ENCODE peak calls at places on chromosomes 13 and 19, in seven cellular contexts. L is psoas muscle, S is GM12878, E is spleen, J is cardiac muscle cell, K is Panc1, X is heart left ventricle. Z is an unnamed sample.

GRCh38 chr13:111184685-111185401 is 69.7 kb downstream of the ARHGEF7 start:
- DNase-seq in L (no peak), S (peak; percentile 93), E (peak; percentile 92), J (no peak), K (no peak), X (peak; percentile 70), Z (peak; percentile 19)

GRCh38 chr19:43634068-43634467 is 5.6 kb downstream of the CADM4 start:
- DNase-seq in L (no peak), S (no peak), E (no peak), J (no peak), K (no peak), X (no peak), Z (no peak)

GRCh38 chr19:45616709-45617027 is 14.7 kb upstream of the GPR4 start:
- DNase-seq in L (no peak), S (no peak), E (no peak), J (no peak), K (no peak), X (no peak), Z (no peak)

GRCh38 chr13:49443327-49443688 is 556 bp downstream of the CAB39L start:
- DNase-seq in L (no peak), S (no peak), E (no peak), J (peak; percentile 28), K (no peak), X (no peak), Z (no peak)

GRCh38 chr13:79654520-79654919 is 173.6 kb downstream of the NDFIP2 start:
- DNase-seq in L (no peak), S (no peak), E (no peak), J (no peak), K (no peak), X (no peak), Z (no peak)

GRCh38 chr13:98480915-98481510 is 95.9 kb downstream of the STK24 start:
- DNase-seq in L (no peak), S (no peak), E (no peak), J (peak; percentile 15), K (no peak), X (peak; percentile 51), Z (peak; percentile 25)

GRCh38 chr13:33441015-33441414 is 155.5 kb upstream of the STARD13 start:
- DNase-seq in L (no peak), S (no peak), E (no peak), J (peak; percentile 37), K (no peak), X (no peak), Z (no peak)

GRCh38 chr13:64314286-64314685 is 2898.6 kb upstream of the PCDH20 start:
- DNase-seq in L (no peak), S (no peak), E (no peak), J (no peak), K (no peak), X (no peak), Z (no peak)

GRCh38 chr13:85512421-85512820 is 286.8 kb downstream of the SLITRK6 start:
- DNase-seq in L (no peak), S (no peak), E (no peak), J (no peak), K (no peak), X (no peak), Z (no peak)

GRCh38 chr19:44607049-44607448 is 6.3 kb upstream of the IGSF23 start:
- DNase-seq in L (no peak), S (no peak), E (no peak), J (no peak), K (no peak), X (peak; percentile 34), Z (no peak)

GRCh38 chr13:21359855-21360254 is 99.2 kb downstream of the ZDHHC20 start:
- DNase-seq in L (no peak), S (no peak), E (no peak), J (no peak), K (no peak), X (no peak), Z (no peak)

GRCh38 chr13:80040977-80041310 is 300.0 kb downstream of the SPRY2 start:
- DNase-seq in L (no peak), S (no peak), E (no peak), J (no peak), K (no peak), X (no peak), Z (no peak)

GRCh38 chr13:34591163-34591562 is 350.9 kb upstream of the NBEA start:
- DNase-seq in L (no peak), S (no peak), E (no peak), J (no peak), K (no peak), X (no peak), Z (no peak)

GRCh38 chr19:40610396-40611064 is 9.4 kb downstream of the LTBP4 start:
- DNase-seq in L (peak; percentile 72), S (no peak), E (peak; percentile 92), J (no peak), K (no peak), X (peak; percentile 69), Z (peak; percentile 65)

GRCh38 chr19:29831041-29831548 is 19.3 kb downstream of the CCNE1 start:
- DNase-seq in L (no peak), S (no peak), E (no peak), J (no peak), K (no peak), X (no peak), Z (peak; percentile 44)

GRCh38 chr19:46350029-46350757 is 3.3 kb downstream of the PPP5C start:
- DNase-seq in L (no peak), S (no peak), E (no peak), J (no peak), K (no peak), X (no peak), Z (no peak)

GRCh38 chr13:106284358-106284757 is 251.1 kb downstream of the EFNB2 start:
- DNase-seq in L (no peak), S (no peak), E (no peak), J (no peak), K (no peak), X (no peak), Z (no peak)

GRCh38 chr13:66546534-66547379 is 683.4 kb downstream of the PCDH9 start:
- DNase-seq in L (no peak), S (no peak), E (no peak), J (no peak), K (no peak), X (no peak), Z (no peak)

GRCh38 chr19:722553-723101 is 13.9 kb downstream of the PALM start:
- DNase-seq in L (peak; percentile 61), S (no peak), E (peak; percentile 82), J (no peak), K (no peak), X (peak; percentile 46), Z (no peak)

GRCh38 chr19:16143399-16144215 is at the start of gene HSH2D:
- DNase-seq in L (peak; percentile 30), S (peak; percentile 90), E (peak; percentile 99), J (no peak), K (no peak), X (peak; percentile 28), Z (peak; percentile 48)

GRCh38 chr19:47356900-47357299 is 7.8 kb downstream of the DHX34 start:
- DNase-seq in L (no peak), S (no peak), E (no peak), J (no peak), K (no peak), X (no peak), Z (no peak)

GRCh38 chr19:47363758-47364529 is 14.8 kb downstream of the DHX34 start:
- DNase-seq in L (no peak), S (no peak), E (peak; percentile 87), J (no peak), K (no peak), X (no peak), Z (no peak)

GRCh38 chr19:47353307-47353712 is 4.2 kb downstream of the DHX34 start:
- DNase-seq in L (no peak), S (no peak), E (no peak), J (no peak), K (no peak), X (peak; percentile 36), Z (no peak)

GRCh38 chr19:47362321-47362720 is 13.2 kb downstream of the DHX34 start:
- DNase-seq in L (no peak), S (no peak), E (no peak), J (no peak), K (no peak), X (no peak), Z (no peak)

GRCh38 chr19:47357788-47358680 is 8.9 kb downstream of the DHX34 start:
- DNase-seq in L (no peak), S (no peak), E (no peak), J (no peak), K (no peak), X (no peak), Z (no peak)
- H3K4me1 ChIP-seq in L (no peaks in the 10 kb centered on the region), S (no peaks in the 10 kb centered on the region), E (peaks cover 23% of the 10 kb centered on the region), J (no peaks in the 10 kb centered on the region), K (no peaks in the 10 kb centered on the region), X (no peaks in the 10 kb centered on the region), Z (no peaks in the 10 kb centered on the region)

DNA sequence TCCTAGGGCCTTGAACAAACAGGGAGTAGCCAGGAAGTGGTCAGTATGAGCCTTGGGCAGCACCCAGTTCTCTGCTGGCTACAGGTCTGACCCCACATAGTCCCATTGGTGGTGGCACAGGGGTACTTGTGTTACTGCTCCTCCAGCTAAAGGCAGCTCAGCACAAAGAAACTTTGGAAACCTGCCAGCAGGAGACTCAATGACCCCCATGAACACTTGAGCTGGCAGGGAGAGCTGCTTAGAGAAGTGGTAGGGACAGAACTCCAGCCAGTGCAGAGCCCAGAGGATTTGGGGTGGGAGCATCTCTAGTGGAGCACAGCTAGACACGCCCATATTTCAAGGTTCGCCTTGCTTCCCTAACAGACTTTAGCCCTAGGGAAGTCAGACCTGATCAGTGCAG is 10.4 kb upstream of the ZNF586 start:
- DNase-seq in L (no peak), S (no peak), E (no peak), J (no peak), K (no peak), X (no peak), Z (no peak)
- H3K9me3 ChIP-seq in L (peaks cover 19% of the 10 kb centered on the region), S (peaks cover 13% of the 10 kb centered on the region), E (peaks cover 43% of the 10 kb centered on the region), J (no peaks in the 10 kb centered on the region), K (peaks cover 23% of the 10 kb centered on the region), X (peaks cover 34% of the 10 kb centered on the region), Z (peaks cover 42% of the 10 kb centered on the region)

DNA sequence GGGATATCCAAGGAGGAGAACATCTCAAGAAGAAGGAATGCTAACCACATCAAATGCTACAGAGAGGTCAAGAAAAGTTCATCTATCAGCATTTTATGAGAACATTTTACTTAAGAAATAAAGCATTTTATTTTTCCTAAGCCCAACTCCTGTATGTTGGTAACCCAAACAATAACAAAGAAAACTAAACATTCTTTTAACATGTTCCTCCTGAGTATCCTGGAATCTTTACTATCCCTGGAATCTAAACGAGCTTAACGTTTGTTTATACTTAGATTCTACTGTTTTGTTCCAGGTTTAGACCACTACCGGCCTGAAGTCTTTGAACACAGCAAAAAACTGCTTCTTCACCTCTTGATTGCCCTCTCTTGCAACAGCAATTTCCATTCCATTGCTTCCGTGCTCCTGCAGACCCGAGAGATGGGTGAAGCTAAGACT is 89.7 kb downstream of the ZAR1L start:
- DNase-seq in L (no peak), S (no peak), E (no peak), J (no peak), K (no peak), X (no peak), Z (no peak)
- H3K27ac ChIP-seq in L (no peak overlapping the region), S (no peak overlapping the region), E (no peak overlapping the region), J (no peak overlapping the region), K (no peak overlapping the region), X (no peak overlapping the region), Z (no peak overlapping the region)

GRCh38 chr13:25602206-25602605 is 230.4 kb downstream of the ATP8A2 start:
- DNase-seq in L (no peak), S (no peak), E (no peak), J (no peak), K (no peak), X (no peak), Z (no peak)

DNA sequence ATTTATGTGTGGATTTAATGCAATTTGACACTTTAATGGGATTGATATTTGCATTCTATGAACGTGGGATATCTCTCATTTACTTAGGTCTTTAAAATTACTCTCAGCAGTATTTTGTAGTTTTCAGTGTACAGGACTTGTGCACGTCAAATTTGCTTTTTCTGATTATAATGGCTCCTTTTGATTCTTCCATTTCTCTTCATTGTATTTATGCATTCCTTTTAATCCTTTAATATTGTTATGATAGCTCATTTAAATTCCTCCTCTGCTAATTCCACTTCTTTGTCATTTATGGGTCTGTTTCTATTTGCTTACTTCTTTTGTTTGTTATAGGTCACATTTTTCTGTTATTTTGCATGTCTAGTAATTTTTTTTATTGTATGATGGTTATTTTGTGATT is 226.6 kb downstream of the ATP8A2 start:
- DNase-seq in L (no peak), S (no peak), E (no peak), J (no peak), K (no peak), X (no peak), Z (no peak)
- H3K4me1 ChIP-seq in L (no peaks in the 10 kb centered on the region), S (no peaks in the 10 kb centered on the region), E (no peaks in the 10 kb centered on the region), J (no peaks in the 10 kb centered on the region), K (no peaks in the 10 kb centered on the region), X (no peaks in the 10 kb centered on the region), Z (no peaks in the 10 kb centered on the region)

Z was measured in effector memory CD4-positive, alpha-beta T cell.